ENCODE peak calls at places on chromosomes 12 and 14, in seven cellular contexts. One of them, this sample, is unnamed. For H3K9me3 and H3K4me1, the result is how much of the 10 kb centered on the place peaks cover.

GRCh38 chr12:104506691-104507401 is 50.1 kb downstream of the CHST11 start:
- DNase-seq in cardiac muscle cell: no peak
- DNase-seq in body of pancreas: no peak
- DNase-seq in heart left ventricle: peak
- DNase-seq in pancreas: peak
- DNase-seq in esophagus squamous epithelium: no peak
- DNase-seq in CD8-positive, alpha-beta memory T cell: no peak
- DNase-seq in this sample: no peak

GRCh38 chr14:51260225-51260624 is 20.2 kb downstream of the TMX1 start:
- DNase-seq in pancreas: no peak
- DNase-seq in esophagus squamous epithelium: no peak
- DNase-seq in cardiac muscle cell: no peak
- DNase-seq in body of pancreas: no peak
- DNase-seq in CD8-positive, alpha-beta memory T cell: no peak
- DNase-seq in heart left ventricle: no peak
- DNase-seq in this sample: no peak

GRCh38 chr14:54023027-54023426 is 66.4 kb upstream of the BMP4 start:
- DNase-seq in cardiac muscle cell: no peak
- DNase-seq in body of pancreas: no peak
- DNase-seq in esophagus squamous epithelium: no peak
- DNase-seq in pancreas: no peak
- DNase-seq in heart left ventricle: no peak
- DNase-seq in CD8-positive, alpha-beta memory T cell: no peak
- DNase-seq in this sample: no peak

GRCh38 chr12:115810166-115810565 is 467.3 kb downstream of the MED13L start:
- DNase-seq in heart left ventricle: no peak
- DNase-seq in esophagus squamous epithelium: no peak
- DNase-seq in body of pancreas: no peak
- DNase-seq in pancreas: no peak
- DNase-seq in cardiac muscle cell: no peak
- DNase-seq in CD8-positive, alpha-beta memory T cell: no peak
- DNase-seq in this sample: no peak

GRCh38 chr14:22598896-22599244 is 770 bp downstream of the ABHD4 start:
- DNase-seq in body of pancreas: peak
- DNase-seq in esophagus squamous epithelium: no peak
- DNase-seq in CD8-positive, alpha-beta memory T cell: no peak
- DNase-seq in pancreas: peak
- DNase-seq in cardiac muscle cell: peak
- DNase-seq in heart left ventricle: no peak
- DNase-seq in this sample: no peak

GRCh38 chr14:102511538-102511937 is 2.0 kb upstream of the ANKRD9 start:
- DNase-seq in heart left ventricle: no peak
- DNase-seq in esophagus squamous epithelium: no peak
- DNase-seq in pancreas: no peak
- DNase-seq in CD8-positive, alpha-beta memory T cell: no peak
- DNase-seq in body of pancreas: no peak
- DNase-seq in cardiac muscle cell: no peak
- DNase-seq in this sample: no peak

GRCh38 chr14:88870777-88871176 is 46.3 kb downstream of the TTC8 start:
- DNase-seq in esophagus squamous epithelium: no peak
- DNase-seq in CD8-positive, alpha-beta memory T cell: no peak
- DNase-seq in pancreas: no peak
- DNase-seq in heart left ventricle: no peak
- DNase-seq in cardiac muscle cell: no peak
- DNase-seq in body of pancreas: no peak
- DNase-seq in this sample: no peak

GRCh38 chr12:58814036-58814435 is 106.3 kb downstream of the LRIG3 start:
- DNase-seq in body of pancreas: no peak
- DNase-seq in heart left ventricle: no peak
- DNase-seq in cardiac muscle cell: no peak
- DNase-seq in esophagus squamous epithelium: no peak
- DNase-seq in CD8-positive, alpha-beta memory T cell: no peak
- DNase-seq in pancreas: no peak
- DNase-seq in this sample: no peak

GRCh38 chr14:25226214-25226613 is 176.3 kb upstream of the STXBP6 start:
- DNase-seq in esophagus squamous epithelium: no peak
- DNase-seq in pancreas: no peak
- DNase-seq in heart left ventricle: no peak
- DNase-seq in CD8-positive, alpha-beta memory T cell: no peak
- DNase-seq in body of pancreas: no peak
- DNase-seq in cardiac muscle cell: no peak
- DNase-seq in this sample: no peak

GRCh38 chr12:21169878-21170472 is 39.0 kb downstream of the SLCO1B1 start:
- DNase-seq in esophagus squamous epithelium: no peak
- DNase-seq in body of pancreas: peak
- DNase-seq in cardiac muscle cell: peak
- DNase-seq in CD8-positive, alpha-beta memory T cell: no peak
- DNase-seq in heart left ventricle: no peak
- DNase-seq in pancreas: peak
- DNase-seq in this sample: no peak

GRCh38 chr14:44759263-44759662 is 202.5 kb downstream of the KLHL28 start:
- DNase-seq in esophagus squamous epithelium: no peak
- DNase-seq in cardiac muscle cell: peak
- DNase-seq in pancreas: no peak
- DNase-seq in heart left ventricle: no peak
- DNase-seq in body of pancreas: no peak
- DNase-seq in CD8-positive, alpha-beta memory T cell: no peak
- DNase-seq in this sample: no peak

GRCh38 chr12:104699489-104700194 is 242.9 kb downstream of the CHST11 start:
- DNase-seq in body of pancreas: no peak
- DNase-seq in heart left ventricle: no peak
- DNase-seq in esophagus squamous epithelium: no peak
- DNase-seq in cardiac muscle cell: peak
- DNase-seq in pancreas: no peak
- DNase-seq in CD8-positive, alpha-beta memory T cell: no peak
- DNase-seq in this sample: no peak

GRCh38 chr14:90349729-90350128 is 18.0 kb upstream of the NRDE2 start:
- DNase-seq in body of pancreas: no peak
- DNase-seq in pancreas: no peak
- DNase-seq in esophagus squamous epithelium: no peak
- DNase-seq in heart left ventricle: no peak
- DNase-seq in cardiac muscle cell: no peak
- DNase-seq in CD8-positive, alpha-beta memory T cell: no peak
- DNase-seq in this sample: no peak

GRCh38 chr14:50726372-50727107 is 58.4 kb upstream of the SAV1 start:
- DNase-seq in body of pancreas: no peak
- DNase-seq in cardiac muscle cell: peak
- DNase-seq in heart left ventricle: no peak
- DNase-seq in pancreas: no peak
- DNase-seq in esophagus squamous epithelium: no peak
- DNase-seq in CD8-positive, alpha-beta memory T cell: no peak
- DNase-seq in this sample: no peak

GRCh38 chr12:14403711-14404164 is 38.3 kb downstream of the ATF7IP start:
- DNase-seq in body of pancreas: no peak
- DNase-seq in esophagus squamous epithelium: no peak
- DNase-seq in CD8-positive, alpha-beta memory T cell: peak
- DNase-seq in heart left ventricle: peak
- DNase-seq in cardiac muscle cell: peak
- DNase-seq in pancreas: no peak
- DNase-seq in this sample: no peak

GRCh38 chr12:51475543-51475942 is 50.9 kb downstream of the SLC4A8 start:
- DNase-seq in CD8-positive, alpha-beta memory T cell: no peak
- DNase-seq in heart left ventricle: no peak
- DNase-seq in esophagus squamous epithelium: no peak
- DNase-seq in pancreas: peak
- DNase-seq in body of pancreas: peak
- DNase-seq in cardiac muscle cell: no peak
- DNase-seq in this sample: no peak

GRCh38 chr12:120854804-120855203 is 49.4 kb downstream of the SPPL3 start:
- DNase-seq in cardiac muscle cell: no peak
- DNase-seq in body of pancreas: no peak
- DNase-seq in CD8-positive, alpha-beta memory T cell: no peak
- DNase-seq in pancreas: no peak
- DNase-seq in esophagus squamous epithelium: no peak
- DNase-seq in heart left ventricle: no peak
- DNase-seq in this sample: no peak

GRCh38 chr12:88310069-88310468 is 168.0 kb downstream of the TMTC3 start:
- DNase-seq in cardiac muscle cell: peak
- DNase-seq in body of pancreas: no peak
- DNase-seq in CD8-positive, alpha-beta memory T cell: no peak
- DNase-seq in pancreas: no peak
- DNase-seq in heart left ventricle: peak
- DNase-seq in esophagus squamous epithelium: no peak
- DNase-seq in this sample: no peak

GRCh38 chr12:109448707-109449390 is 28.3 kb downstream of the KCTD10 start:
- DNase-seq in body of pancreas: no peak
- DNase-seq in pancreas: no peak
- DNase-seq in CD8-positive, alpha-beta memory T cell: no peak
- DNase-seq in cardiac muscle cell: no peak
- DNase-seq in heart left ventricle: no peak
- DNase-seq in esophagus squamous epithelium: no peak
- DNase-seq in this sample: no peak

GRCh38 chr12:18456344-18456743 is 195.0 kb downstream of the PIK3C2G start:
- DNase-seq in body of pancreas: no peak
- DNase-seq in pancreas: no peak
- DNase-seq in heart left ventricle: no peak
- DNase-seq in esophagus squamous epithelium: no peak
- DNase-seq in cardiac muscle cell: no peak
- DNase-seq in CD8-positive, alpha-beta memory T cell: no peak
- DNase-seq in this sample: no peak

DNA sequence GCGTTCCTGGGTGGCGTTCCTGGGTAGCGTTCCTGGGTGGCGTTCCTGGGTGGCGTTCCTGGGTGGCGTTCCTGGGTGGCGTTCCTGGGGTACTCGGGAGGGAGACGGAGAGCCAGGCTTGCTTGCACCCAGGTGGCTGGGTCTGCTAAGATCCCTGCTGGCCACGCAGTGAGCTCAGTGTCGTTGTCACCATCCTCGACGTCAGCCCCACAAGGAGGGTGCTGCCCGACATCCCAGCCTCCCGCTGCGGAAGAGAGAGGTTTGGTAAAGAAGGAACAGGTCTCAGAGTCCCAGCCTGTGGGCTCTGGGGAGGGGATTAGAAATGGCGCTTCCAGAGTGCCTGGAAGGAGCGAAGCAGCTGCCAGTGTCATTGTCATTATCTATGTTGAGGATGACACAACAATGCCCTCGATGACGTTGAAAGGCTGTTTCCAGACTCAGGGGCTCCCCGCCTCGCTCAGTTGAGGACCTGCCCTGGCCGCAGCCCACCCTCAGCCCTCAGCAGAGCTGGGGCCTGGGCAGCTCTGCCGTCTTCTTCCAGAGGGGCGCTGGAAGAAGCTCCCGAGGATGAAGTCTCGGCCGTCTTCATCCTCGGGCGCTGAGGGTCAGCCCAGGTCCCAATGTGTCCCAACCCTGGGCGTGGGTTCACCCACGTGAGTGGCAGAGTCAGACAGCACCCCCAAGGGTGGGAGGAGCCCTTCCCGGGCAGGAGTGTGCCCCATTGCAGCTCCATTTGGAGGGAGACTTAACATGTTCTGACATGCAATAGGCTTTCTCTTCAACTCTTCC is 328.8 kb downstream of the ADGRD1 start:
- DNase-seq in pancreas: no peak
- DNase-seq in esophagus squamous epithelium: no peak
- DNase-seq in body of pancreas: peak
- DNase-seq in CD8-positive, alpha-beta memory T cell: peak
- DNase-seq in cardiac muscle cell: no peak
- DNase-seq in heart left ventricle: no peak
- DNase-seq in this sample: peak
- H3K9me3 ChIP-seq in pancreas: under half
- H3K9me3 ChIP-seq in esophagus squamous epithelium: under half
- H3K9me3 ChIP-seq in body of pancreas: under half
- H3K9me3 ChIP-seq in CD8-positive, alpha-beta memory T cell: under half
- H3K9me3 ChIP-seq in cardiac muscle cell: under half
- H3K9me3 ChIP-seq in heart left ventricle: under half
- H3K9me3 ChIP-seq in this sample: under half

DNA sequence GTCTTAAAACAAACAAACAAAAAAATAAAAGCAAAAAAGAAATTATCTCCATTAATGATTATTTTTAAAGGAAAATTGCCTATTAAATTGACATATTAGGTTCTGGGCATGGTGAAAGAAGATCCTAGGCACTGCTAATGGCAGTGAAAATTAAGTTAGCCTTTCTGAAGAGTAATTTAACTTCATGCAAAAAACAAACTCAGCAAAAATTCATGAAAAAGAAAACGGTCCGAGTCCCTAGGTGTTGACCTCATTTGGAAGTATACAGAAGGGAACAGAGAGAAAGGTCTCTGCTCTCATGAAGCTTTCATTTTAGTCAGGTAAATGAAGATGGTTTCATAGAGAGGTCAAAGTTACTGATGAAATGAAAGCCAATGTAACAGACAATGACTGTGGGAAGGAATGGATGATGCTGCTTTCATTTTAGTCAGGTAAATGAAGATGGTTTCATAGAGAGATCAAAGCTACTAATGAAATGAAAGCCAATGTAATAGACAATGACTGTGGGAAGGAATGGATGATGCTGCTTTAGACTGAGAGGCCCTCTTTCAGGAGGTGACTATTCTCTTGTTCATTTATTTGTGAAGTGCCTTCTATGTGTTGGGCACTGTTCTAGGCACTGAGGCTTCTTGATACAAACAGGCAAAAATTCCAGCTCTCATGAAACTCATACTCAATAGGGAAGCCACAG is 50.1 kb downstream of the OVCH1 start:
- DNase-seq in esophagus squamous epithelium: no peak
- DNase-seq in CD8-positive, alpha-beta memory T cell: no peak
- DNase-seq in pancreas: no peak
- DNase-seq in body of pancreas: no peak
- DNase-seq in cardiac muscle cell: no peak
- DNase-seq in heart left ventricle: no peak
- DNase-seq in this sample: no peak
- H3K4me1 ChIP-seq in esophagus squamous epithelium: under half
- H3K4me1 ChIP-seq in CD8-positive, alpha-beta memory T cell: under half
- H3K4me1 ChIP-seq in pancreas: under half
- H3K4me1 ChIP-seq in body of pancreas: under half
- H3K4me1 ChIP-seq in cardiac muscle cell: under half
- H3K4me1 ChIP-seq in heart left ventricle: under half
- H3K4me1 ChIP-seq in this sample: under half

GRCh38 chr14:58985786-58986185 is 202.7 kb upstream of the DAAM1 start:
- DNase-seq in CD8-positive, alpha-beta memory T cell: no peak
- DNase-seq in pancreas: no peak
- DNase-seq in body of pancreas: no peak
- DNase-seq in heart left ventricle: no peak
- DNase-seq in esophagus squamous epithelium: no peak
- DNase-seq in cardiac muscle cell: no peak
- DNase-seq in this sample: no peak

GRCh38 chr14:58981840-58982239 is 206.6 kb upstream of the DAAM1 start:
- DNase-seq in pancreas: no peak
- DNase-seq in esophagus squamous epithelium: no peak
- DNase-seq in CD8-positive, alpha-beta memory T cell: no peak
- DNase-seq in cardiac muscle cell: no peak
- DNase-seq in body of pancreas: no peak
- DNase-seq in heart left ventricle: no peak
- DNase-seq in this sample: no peak

GRCh38 chr14:58992935-58993334 is 195.5 kb upstream of the DAAM1 start:
- DNase-seq in body of pancreas: no peak
- DNase-seq in pancreas: no peak
- DNase-seq in cardiac muscle cell: no peak
- DNase-seq in heart left ventricle: no peak
- DNase-seq in CD8-positive, alpha-beta memory T cell: no peak
- DNase-seq in esophagus squamous epithelium: no peak
- DNase-seq in this sample: no peak

GRCh38 chr14:58987601-58988000 is 200.9 kb upstream of the DAAM1 start:
- DNase-seq in CD8-positive, alpha-beta memory T cell: no peak
- DNase-seq in pancreas: no peak
- DNase-seq in esophagus squamous epithelium: no peak
- DNase-seq in cardiac muscle cell: no peak
- DNase-seq in body of pancreas: no peak
- DNase-seq in heart left ventricle: no peak
- DNase-seq in this sample: no peak
- H3K27ac ChIP-seq in CD8-positive, alpha-beta memory T cell: no peak
- H3K27ac ChIP-seq in pancreas: no peak
- H3K27ac ChIP-seq in esophagus squamous epithelium: no peak
- H3K27ac ChIP-seq in cardiac muscle cell: no peak
- H3K27ac ChIP-seq in body of pancreas: no peak
- H3K27ac ChIP-seq in heart left ventricle: no peak
- H3K27ac ChIP-seq in this sample: no peak

GRCh38 chr12:133156125-133156690 is 25.1 kb upstream of the ZNF268 start:
- DNase-seq in CD8-positive, alpha-beta memory T cell: no peak
- DNase-seq in pancreas: no peak
- DNase-seq in cardiac muscle cell: no peak
- DNase-seq in esophagus squamous epithelium: no peak
- DNase-seq in heart left ventricle: no peak
- DNase-seq in body of pancreas: no peak
- DNase-seq in this sample: no peak
- H3K9me3 ChIP-seq in CD8-positive, alpha-beta memory T cell: half or more
- H3K9me3 ChIP-seq in pancreas: under half
- H3K9me3 ChIP-seq in cardiac muscle cell: under half
- H3K9me3 ChIP-seq in esophagus squamous epithelium: half or more
- H3K9me3 ChIP-seq in heart left ventricle: under half
- H3K9me3 ChIP-seq in body of pancreas: half or more
- H3K9me3 ChIP-seq in this sample: under half

This sample was measured in left lung.